ENCODE peak calls at places on chromosome 4, in five cellular contexts. Y is astrocyte of the cerebellum, C is bronchial epithelial cell, Q is foreskin fibroblast, G is uterus. O is an unnamed sample.

GRCh38 chr4:54255881-54256280 is 26.8 kb downstream of the PDGFRA start:
- DNase-seq in Y (no peak), C (peak), Q (peak), G (no peak), O (no peak)

GRCh38 chr4:156109943-156110925 is 156.6 kb upstream of the CTSO start:
- DNase-seq in Y (no peak), C (peak), Q (peak), G (peak), O (no peak)

GRCh38 chr4:56990109-56990508 is 11.4 kb downstream of the POLR2B start:
- DNase-seq in Y (no peak), C (peak), Q (peak), G (no peak), O (no peak)

GRCh38 chr4:137707221-137707620 is 174.9 kb upstream of the PCDH18 start:
- DNase-seq in Y (no peak), C (no peak), Q (no peak), G (no peak), O (no peak)

GRCh38 chr4:38366451-38366850 is 297.5 kb upstream of the KLF3 start:
- DNase-seq in Y (peak), C (no peak), Q (peak), G (no peak), O (no peak)

GRCh38 chr4:64784125-64784524 is 374.9 kb upstream of the TECRL start:
- DNase-seq in Y (peak), C (peak), Q (no peak), G (no peak), O (peak)

GRCh38 chr4:21535901-21536300 is 412.7 kb downstream of the KCNIP4 start:
- DNase-seq in Y (no peak), C (no peak), Q (no peak), G (no peak), O (no peak)

GRCh38 chr4:184170996-184171395 is 46.7 kb downstream of the ENPP6 start:
- DNase-seq in Y (no peak), C (peak), Q (peak), G (no peak), O (no peak)

GRCh38 chr4:86091201-86091600 is 268.7 kb downstream of the MAPK10 start:
- DNase-seq in Y (no peak), C (peak), Q (peak), G (no peak), O (no peak)

GRCh38 chr4:80202190-80202711 is 4.9 kb downstream of the PRDM8 start:
- DNase-seq in Y (no peak), C (peak), Q (peak), G (peak), O (no peak)

GRCh38 chr4:26074672-26075071 is 160.7 kb downstream of the SMIM20 start:
- DNase-seq in Y (no peak), C (no peak), Q (no peak), G (no peak), O (no peak)

GRCh38 chr4:151661873-151662272 is 98.9 kb downstream of the GATB start:
- DNase-seq in Y (no peak), C (no peak), Q (no peak), G (no peak), O (no peak)

GRCh38 chr4:182766851-182767250 is 150.3 kb downstream of the DCTD start:
- DNase-seq in Y (no peak), C (no peak), Q (no peak), G (no peak), O (no peak)

GRCh38 chr4:139606600-139607301 is 50.7 kb upstream of the SETD7 start:
- DNase-seq in Y (no peak), C (peak), Q (peak), G (no peak), O (peak)

GRCh38 chr4:30717208-30718020 is 2.8 kb upstream of the PCDH7 start:
- DNase-seq in Y (no peak), C (peak), Q (peak), G (peak), O (no peak)

GRCh38 chr4:68326146-68326545 is 23.7 kb downstream of the YTHDC1 start:
- DNase-seq in Y (no peak), C (no peak), Q (no peak), G (no peak), O (no peak)

GRCh38 chr4:101952985-101953384 is 162.5 kb downstream of the BANK1 start:
- DNase-seq in Y (no peak), C (no peak), Q (no peak), G (no peak), O (no peak)

GRCh38 chr4:181301735-181302380 is 941.3 kb upstream of the TENM3 start:
- DNase-seq in Y (no peak), C (peak), Q (no peak), G (no peak), O (peak)

GRCh38 chr4:25770844-25771243 is 91.9 kb downstream of the SEL1L3 start:
- DNase-seq in Y (no peak), C (no peak), Q (no peak), G (no peak), O (no peak)

GRCh38 chr4:31107362-31107761 is 387.2 kb downstream of the PCDH7 start:
- DNase-seq in Y (no peak), C (peak), Q (no peak), G (no peak), O (no peak)

GRCh38 chr4:168269879-168270278 is 48.7 kb downstream of the DDX60 start:
- DNase-seq in Y (no peak), C (peak), Q (no peak), G (no peak), O (no peak)

GRCh38 chr4:41939016-41939623 is 3.9 kb downstream of the TMEM33 start:
- DNase-seq in Y (no peak), C (peak), Q (peak), G (no peak), O (no peak)

GRCh38 chr4:7239844-7240243 is 47.5 kb downstream of the SORCS2 start:
- DNase-seq in Y (no peak), C (no peak), Q (no peak), G (no peak), O (no peak)
- TF ChIP-seq CTCF in Y (no peak), C (no peak), Q (no peak), G (no peak), O (no peak)

GRCh38 chr4:24434193-24434728 is 150.1 kb downstream of the DHX15 start:
- DNase-seq in Y (no peak), C (no peak), Q (no peak), G (no peak), O (no peak)

GRCh38 chr4:24423670-24424069 is 160.7 kb downstream of the DHX15 start:
- DNase-seq in Y (no peak), C (no peak), Q (no peak), G (no peak), O (no peak)

GRCh38 chr4:24425868-24426267 is 158.5 kb downstream of the DHX15 start:
- DNase-seq in Y (no peak), C (no peak), Q (no peak), G (no peak), O (no peak)

GRCh38 chr4:24433515-24434192 is 150.7 kb downstream of the DHX15 start:
- DNase-seq in Y (no peak), C (no peak), Q (peak), G (no peak), O (no peak)

DNA sequence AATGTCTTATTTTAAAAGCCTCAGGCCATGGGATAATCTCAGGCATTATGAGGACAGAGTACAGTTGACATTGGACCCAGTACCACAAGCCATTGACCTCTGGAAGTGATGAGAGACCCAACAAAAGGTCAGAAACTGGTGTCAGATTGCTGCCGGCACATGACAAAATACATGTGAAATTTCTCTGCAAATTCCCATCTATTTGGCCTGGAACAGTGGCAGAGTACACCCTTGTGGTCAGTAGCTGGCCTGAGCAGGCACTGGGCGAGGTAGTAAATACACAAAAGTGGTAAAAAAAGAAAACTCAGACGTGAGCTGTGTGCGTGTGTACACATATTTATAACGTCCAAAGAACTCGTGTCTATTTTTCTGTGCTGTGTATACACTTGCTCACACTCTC is 155.5 kb downstream of the DHX15 start:
- DNase-seq in Y (no peak), C (no peak), Q (peak), G (no peak), O (no peak)
- TF ChIP-seq CTCF in Y (peak), C (no peak), Q (no peak), G (no peak), O (peak)

GRCh38 chr4:116180056-116180690 is 905.2 kb downstream of the TRAM1L1 start:
- DNase-seq in Y (peak), C (peak), Q (peak), G (no peak), O (no peak)
- TF ChIP-seq CTCF in Y (peak), C (peak), Q (no peak), G (no peak), O (peak)

GRCh38 chr4:90159193-90159592 is 32.0 kb downstream of the CCSER1 start:
- DNase-seq in Y (no peak), C (peak), Q (no peak), G (no peak), O (no peak)
- TF ChIP-seq CTCF in Y (no peak), C (no peak), Q (no peak), G (no peak), O (no peak)

DNA sequence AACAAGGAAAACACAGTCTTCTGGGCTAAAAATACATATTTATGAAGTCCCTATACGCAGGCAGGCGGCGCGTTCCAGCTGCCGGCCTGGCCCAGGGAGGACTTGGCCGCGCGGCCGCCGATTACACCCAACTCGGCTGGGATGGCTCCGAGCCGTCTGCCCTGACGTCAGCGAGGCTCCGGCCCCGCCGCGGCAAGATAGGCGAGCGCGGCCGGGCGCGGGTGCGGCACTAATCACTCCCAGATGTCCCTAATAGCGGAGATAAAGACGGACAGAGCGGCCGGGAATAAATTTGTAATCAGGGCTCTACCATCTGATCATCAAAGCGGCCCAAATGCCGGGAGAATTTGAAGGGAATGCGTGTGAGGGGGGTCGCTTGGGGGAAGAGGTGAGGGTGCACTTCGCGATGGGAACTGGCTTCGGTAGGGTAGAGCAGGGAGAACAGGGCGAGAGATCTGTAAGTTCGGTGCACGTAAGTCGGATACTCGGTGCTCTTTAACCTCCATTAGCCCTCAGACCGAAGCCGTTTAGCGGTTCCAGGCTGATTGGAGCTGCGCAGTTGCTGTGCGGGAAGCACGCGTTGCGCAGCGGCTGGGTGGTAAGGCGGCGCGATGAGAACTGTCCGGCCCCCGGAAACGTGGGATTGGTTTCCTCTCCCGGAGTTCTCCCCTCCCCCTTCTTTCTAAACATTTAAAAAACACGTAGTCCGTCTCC is 7.7 kb downstream of the HAND2 start:
- DNase-seq in Y (peak), C (no peak), Q (peak), G (peak), O (no peak)
- TF ChIP-seq CTCF in Y (no peak), C (no peak), Q (no peak), G (peak), O (no peak)